ENCODE peak calls at places on chromosomes 1 and 21, in four cellular contexts. T is Peyer's patch, R is GM12878, H is uterus. U is an unnamed sample.

GRCh38 chr1:44651069-44651468 is 23.2 kb downstream of the TMEM53 start:
- DNase-seq in T (no peak), R (no peak), H (no peak), U (no peak)

GRCh38 chr1:22318279-22318983 is 133.2 kb upstream of the ZBTB40 start:
- DNase-seq in T (peak; percentile 23), R (no peak), H (no peak), U (no peak)

GRCh38 chr1:167676916-167677848 is 44.6 kb upstream of the MPZL1 start:
- DNase-seq in T (no peak), R (peak; percentile 68), H (no peak), U (no peak)

GRCh38 chr1:212749924-212750535 is 41.5 kb downstream of the NSL1 start:
- DNase-seq in T (no peak), R (peak; percentile 51), H (no peak), U (no peak)

GRCh38 chr21:22791986-22792560 is 1793.9 kb downstream of the NCAM2 start:
- DNase-seq in T (no peak), R (no peak), H (no peak), U (no peak)

GRCh38 chr1:64745181-64745985 is 508 bp downstream of the RAVER2 start:
- DNase-seq in T (peak; percentile 67), R (no peak), H (peak; percentile 29), U (peak; percentile 73)

GRCh38 chr1:248810000-248810726 is 15.6 kb downstream of the SH3BP5L start:
- DNase-seq in T (peak; percentile 31), R (no peak), H (no peak), U (no peak)

GRCh38 chr1:63593887-63594617 is 841 bp downstream of the PGM1 start:
- DNase-seq in T (peak; percentile 89), R (peak; percentile 33), H (peak; percentile 46), U (peak; percentile 80)

GRCh38 chr1:162756523-162756922 is 34.0 kb upstream of the HSD17B7 start:
- DNase-seq in T (no peak), R (no peak), H (no peak), U (no peak)

GRCh38 chr1:46606255-46606965 is 2.3 kb upstream of the MKNK1 start:
- DNase-seq in T (no peak), R (no peak), H (no peak), U (no peak)

GRCh38 chr1:201495447-201496295 is 11.3 kb downstream of the CSRP1 start:
- DNase-seq in T (peak; percentile 66), R (no peak), H (peak; percentile 92), U (peak; percentile 95)

GRCh38 chr1:10721381-10722321 is 74.8 kb downstream of the CASZ1 start:
- DNase-seq in T (no peak), R (no peak), H (no peak), U (no peak)

GRCh38 chr1:201511925-201512539 is 5.1 kb upstream of the CSRP1 start:
- DNase-seq in T (no peak), R (peak; percentile 35), H (peak; percentile 69), U (peak; percentile 89)

GRCh38 chr1:56574794-56575193 is 4.6 kb downstream of the PLPP3 start:
- DNase-seq in T (no peak), R (no peak), H (no peak), U (no peak)

GRCh38 chr1:25256578-25257129 is 9.4 kb upstream of the RSRP1 start:
- DNase-seq in T (no peak), R (no peak), H (no peak), U (no peak)

GRCh38 chr21:36419996-36420395 is 34.8 kb downstream of the CHAF1B start:
- DNase-seq in T (peak; percentile 77), R (no peak), H (peak; percentile 72), U (peak; percentile 86)

GRCh38 chr1:91071838-91072237 is 50.0 kb upstream of the ZNF644 start:
- DNase-seq in T (no peak), R (no peak), H (no peak), U (no peak)

GRCh38 chr1:233940908-233941307 is 36.4 kb downstream of the SLC35F3 start:
- DNase-seq in T (no peak), R (no peak), H (no peak), U (no peak)

GRCh38 chr1:244815600-244816099 is 19.8 kb upstream of the COX20 start:
- DNase-seq in T (no peak), R (peak; percentile 30), H (no peak), U (no peak)

GRCh38 chr1:33289858-33290154 is 31.1 kb downstream of the A3GALT2 start:
- DNase-seq in T (no peak), R (no peak), H (no peak), U (no peak)

GRCh38 chr1:67623906-67624305 is 61.1 kb upstream of the GADD45A start:
- DNase-seq in T (no peak), R (no peak), H (no peak), U (no peak)

DNA sequence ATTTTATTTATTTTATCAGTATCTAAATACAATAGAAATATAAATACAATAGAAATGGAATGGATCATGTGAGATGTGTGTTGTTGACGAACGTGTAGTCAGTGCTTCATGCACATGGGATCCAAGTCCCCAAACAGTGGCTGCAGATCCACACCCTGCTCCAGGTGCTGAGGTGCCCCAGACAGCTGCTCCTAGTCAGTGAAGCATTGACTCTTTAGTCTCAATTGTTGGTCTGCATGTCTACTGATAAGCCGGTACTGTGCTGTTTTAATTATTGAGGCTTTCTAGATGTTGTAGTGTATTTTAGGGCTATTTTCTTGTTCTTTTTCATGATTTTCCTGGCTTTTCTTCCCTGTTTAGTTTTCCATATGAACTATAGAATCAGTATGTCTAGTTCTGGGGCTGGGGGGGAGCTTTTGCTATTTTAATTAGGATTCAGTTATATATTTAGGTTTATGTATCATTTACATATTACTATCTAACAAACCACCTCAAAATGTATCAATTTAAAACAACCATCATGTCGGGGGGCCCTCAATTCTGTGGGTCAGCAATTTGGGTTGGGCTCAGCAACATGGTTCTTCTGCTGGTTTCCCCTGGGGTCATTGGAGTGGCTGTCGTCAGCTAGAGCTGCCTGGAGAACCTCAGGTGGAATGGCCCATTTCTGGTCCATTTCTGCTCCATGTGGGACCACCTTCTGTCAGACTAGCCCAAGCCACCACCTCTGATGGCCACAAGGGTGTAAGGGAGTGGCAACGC is 63.2 kb upstream of the TRAPPC10 start:
- DNase-seq in T (no peak), R (no peak), H (no peak), U (no peak)
- H3K4me3 ChIP-seq in T (no peak overlapping the region), R (no peak overlapping the region), H (no peak overlapping the region), U (no peak overlapping the region)

DNA sequence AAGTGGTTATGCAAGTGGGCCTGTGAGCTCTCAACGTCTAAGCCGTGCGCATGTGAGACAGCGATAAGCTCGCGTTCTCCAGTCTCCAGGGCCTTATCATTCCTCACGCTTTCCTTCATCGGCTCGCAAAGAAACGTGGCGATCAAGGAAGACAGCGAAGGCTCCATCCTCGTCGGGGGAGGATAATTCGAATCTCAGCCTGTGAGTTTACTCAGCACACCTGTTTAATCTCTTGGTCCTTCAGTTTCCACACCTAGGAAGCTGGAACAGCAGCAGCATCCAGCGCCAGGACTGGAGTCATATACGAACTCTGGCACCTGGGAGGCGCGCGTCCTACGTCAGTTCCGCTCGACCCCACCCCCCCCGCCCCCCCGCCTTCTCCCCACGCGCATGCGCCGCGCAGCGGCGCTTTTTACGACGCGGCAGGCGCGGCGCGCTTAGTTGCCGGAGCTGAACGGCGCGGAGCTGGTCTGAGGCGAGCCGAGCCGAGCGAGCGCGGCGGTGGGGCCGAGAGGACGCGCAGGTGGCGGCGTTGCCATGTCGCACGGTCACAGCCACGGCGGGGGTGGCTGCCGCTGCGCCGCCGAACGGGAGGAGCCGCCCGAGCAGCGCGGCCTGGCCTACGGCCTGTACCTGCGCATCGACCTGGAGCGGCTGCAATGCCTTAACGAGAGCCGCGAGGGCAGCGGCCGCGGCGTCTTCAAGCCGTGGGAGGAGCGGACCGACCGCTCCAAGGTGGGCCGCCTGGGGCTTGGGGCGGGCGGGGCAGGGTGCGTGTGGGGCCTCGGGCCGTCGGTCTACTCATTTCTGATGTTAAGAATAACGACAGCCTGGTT is at the start of gene PITHD1:
- DNase-seq in T (peak; percentile 91), R (peak; percentile 45), H (peak; percentile 77), U (peak; percentile 94)
- TF ChIP-seq POLR2A in T (peak; percentile 80), R (peak; percentile 98), H (peak; percentile 66), U (peak; percentile 22)

DNA sequence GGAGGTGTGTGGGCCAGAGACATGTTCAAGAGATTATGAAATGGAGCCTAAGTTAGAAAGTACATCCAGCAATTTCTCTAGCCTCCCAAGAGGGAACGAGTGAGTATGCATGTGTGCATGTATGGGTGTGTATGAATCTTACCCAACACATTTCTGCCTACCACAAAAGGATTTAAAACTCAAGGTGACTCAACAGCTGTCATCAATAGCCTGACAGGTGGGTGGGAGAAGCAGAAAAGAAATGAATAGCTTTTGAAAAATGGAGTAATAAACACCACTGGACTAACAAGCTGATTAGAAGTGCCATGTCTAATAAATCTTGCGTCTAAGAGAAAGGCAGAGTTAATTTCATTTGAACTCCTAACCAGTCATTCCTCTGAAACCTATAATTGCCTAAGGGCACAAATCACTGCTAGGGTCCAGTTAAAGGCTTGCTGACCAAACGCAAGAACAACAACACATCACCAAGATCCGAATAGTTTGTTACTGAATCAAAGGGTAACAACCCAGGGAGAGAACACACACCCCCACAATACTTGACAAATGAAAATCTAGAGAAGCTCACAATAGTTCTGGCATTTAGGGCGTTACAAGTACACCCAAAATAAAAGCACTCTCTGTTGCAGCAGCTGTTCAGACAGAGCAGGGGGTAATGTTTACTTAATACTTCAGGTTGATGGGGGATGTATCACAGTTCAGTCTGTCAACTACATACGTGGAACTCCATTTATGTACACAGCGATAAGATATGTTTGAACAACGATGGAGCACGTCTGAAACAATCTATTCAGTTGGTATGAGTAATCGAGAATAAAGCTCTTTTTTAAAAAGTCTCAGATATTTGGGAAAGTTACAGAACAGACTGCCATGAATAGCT is 1.4 kb downstream of the KIAA0319L start:
- DNase-seq in T (no peak), R (no peak), H (no peak), U (no peak)
- H3K4me3 ChIP-seq in T (peak overlapping the region; percentile 85), R (peak overlapping the region; percentile 67), H (peak overlapping the region; percentile 87), U (no peak overlapping the region)

GRCh38 chr1:30377230-30378022 is 346.0 kb downstream of the MATN1 start:
- DNase-seq in T (no peak), R (no peak), H (no peak), U (peak; percentile 25)

GRCh38 chr1:30380625-30380984 is 342.8 kb downstream of the MATN1 start:
- DNase-seq in T (no peak), R (no peak), H (no peak), U (no peak)

GRCh38 chr1:30378023-30378596 is 345.3 kb downstream of the MATN1 start:
- DNase-seq in T (no peak), R (no peak), H (no peak), U (peak; percentile 36)

GRCh38 chr1:30379684-30380624 is 343.4 kb downstream of the MATN1 start:
- DNase-seq in T (peak; percentile 77), R (peak; percentile 19), H (peak; percentile 35), U (peak; percentile 68)

DNA sequence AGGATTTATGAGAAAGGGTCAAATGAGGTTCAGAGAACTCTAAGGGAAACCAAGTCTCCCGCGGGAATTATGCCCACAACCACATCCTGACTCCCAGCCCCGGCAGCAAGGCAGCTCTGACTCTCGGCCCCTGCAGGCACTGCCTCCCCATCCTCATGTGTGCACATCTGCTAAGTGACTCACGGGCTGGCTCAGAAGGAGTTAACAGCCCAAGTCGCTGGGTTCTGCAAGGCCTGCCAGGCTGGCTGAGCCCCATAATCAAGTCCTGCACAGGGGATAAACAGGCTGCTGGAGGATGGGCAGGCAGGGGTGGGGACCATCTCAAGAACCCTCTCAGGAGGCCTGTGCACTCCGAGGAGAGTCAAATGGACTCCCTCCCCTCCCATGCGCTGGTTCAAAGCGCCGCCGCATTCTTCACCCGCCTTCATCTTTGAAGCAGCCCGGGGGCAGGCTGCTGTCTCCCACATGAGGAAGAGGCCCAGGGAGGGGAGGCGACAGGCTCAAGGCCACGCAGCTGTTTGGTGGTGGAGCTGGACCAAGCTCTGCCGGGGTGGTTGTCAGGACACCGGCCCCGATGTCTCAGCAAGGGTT is 344.3 kb downstream of the MATN1 start:
- DNase-seq in T (no peak), R (no peak), H (peak; percentile 20), U (peak; percentile 61)
- TF ChIP-seq POLR2A in T (no peak), R (no peak), H (no peak), U (no peak)

U was measured in sigmoid colon.